ENCODE peak calls at places on chromosomes 7 and 10, in ten cellular contexts. A is lower lobe of right lung, L is fibroblast of lung, N is lung, S is heart left ventricle, C is body of pancreas, O is upper lobe of right lung, W is keratinocyte, K is cardiac muscle cell, B is thoracic aorta. E is an unnamed sample.

GRCh38 chr7:150390206-150390605 is 11.1 kb downstream of the ZNF775 start:
- DNase-seq in O (no peak), K (no peak), L (no peak), C (no peak), N (no peak), W (no peak), S (no peak), B (no peak), A (no peak), E (no peak)

GRCh38 chr7:1027285-1028043 is 16.9 kb upstream of the GPR146 start:
- DNase-seq in C (peak; percentile 52), K (peak; percentile 56), B (no peak), N (no peak), A (no peak), O (peak; percentile 80), W (no peak), S (no peak), L (peak; percentile 51), E (peak; percentile 14)

GRCh38 chr7:47451851-47452205 is 130.1 kb downstream of the TNS3 start:
- DNase-seq in A (no peak), S (no peak), L (peak; percentile 76), K (no peak), C (no peak), W (no peak), B (no peak), N (no peak), O (no peak), E (no peak)

GRCh38 chr10:1379601-1380000 is 323.4 kb downstream of the WDR37 start:
- DNase-seq in C (no peak), O (no peak), K (peak; percentile 26), B (no peak), A (no peak), L (no peak), W (no peak), S (no peak), N (no peak), E (no peak)

GRCh38 chr7:97845622-97846203 is 26.5 kb downstream of the ASNS start:
- DNase-seq in S (no peak), A (no peak), K (peak; percentile 23), N (no peak), O (no peak), L (peak; percentile 5), C (no peak), W (no peak), B (no peak), E (peak; percentile 16)

GRCh38 chr10:19169684-19170083 is 121.1 kb downstream of the MALRD1 start:
- DNase-seq in S (no peak), B (no peak), L (peak; percentile 65), O (no peak), C (no peak), K (no peak), A (no peak), W (no peak), N (no peak), E (no peak)

GRCh38 chr10:133239990-133240389 is 2.3 kb downstream of the VENTX start:
- DNase-seq in W (no peak), A (no peak), C (no peak), N (no peak), K (no peak), S (no peak), O (no peak), L (no peak), B (no peak), E (no peak)

GRCh38 chr7:47493971-47494370 is 87.9 kb downstream of the TNS3 start:
- DNase-seq in C (no peak), L (peak; percentile 47), N (no peak), A (no peak), W (no peak), O (no peak), K (no peak), S (no peak), B (no peak), E (no peak)

GRCh38 chr10:132292287-132292971 is 15.3 kb downstream of the STK32C start:
- DNase-seq in C (no peak), N (no peak), S (peak; percentile 6), O (peak; percentile 45), K (no peak), B (no peak), L (no peak), A (peak; percentile 19), W (no peak), E (no peak)

GRCh38 chr10:59823111-59823510 is 69.9 kb upstream of the MRLN start:
- DNase-seq in W (no peak), B (no peak), L (no peak), O (no peak), S (no peak), C (no peak), A (no peak), N (no peak), K (no peak), E (no peak)

DNA sequence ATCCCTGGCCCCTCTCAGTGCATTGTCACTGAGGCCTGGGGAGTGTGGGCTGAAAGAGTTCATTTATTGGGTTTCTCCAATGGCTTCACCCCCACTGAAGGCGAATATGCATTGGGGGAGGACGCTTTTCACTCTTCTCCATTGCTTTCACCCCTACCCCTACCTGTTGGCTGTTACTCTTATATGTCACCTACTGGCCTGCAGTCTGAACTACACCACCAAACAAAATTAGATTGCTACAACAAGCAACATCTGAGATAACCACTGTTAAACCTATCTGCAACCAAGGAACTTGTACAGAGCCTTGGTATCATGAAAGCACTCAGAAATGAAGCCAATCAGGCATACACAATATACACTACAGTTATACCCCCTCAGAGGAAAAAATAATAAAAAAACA is 203.7 kb downstream of the REEP3 start:
- DNase-seq in S (no peak), O (no peak), L (no peak), B (no peak), N (no peak), A (no peak), C (no peak), W (no peak), K (no peak), E (no peak)
- TF ChIP-seq CTCF in S (no peak), O (no peak), L (no peak), B (no peak), N (no peak), A (no peak), C (no peak), W (peak; percentile 4), K (no peak), E (peak; percentile 29)

GRCh38 chr10:93471110-93471651 is 11.0 kb downstream of the MYOF start:
- DNase-seq in B (no peak), S (no peak), C (no peak), K (no peak), N (no peak), A (no peak), L (peak; percentile 97), W (no peak), O (no peak), E (peak; percentile 91)

GRCh38 chr10:93468532-93469213 is 13.5 kb downstream of the MYOF start:
- DNase-seq in W (no peak), K (no peak), S (no peak), N (no peak), A (no peak), C (no peak), L (peak; percentile 96), B (no peak), O (no peak), E (peak; percentile 90)

GRCh38 chr10:93465806-93466675 is 16.1 kb downstream of the MYOF start:
- DNase-seq in B (peak; percentile 86), K (no peak), C (peak; percentile 72), L (peak; percentile 95), O (peak; percentile 88), S (peak; percentile 88), A (peak; percentile 83), N (peak; percentile 85), W (peak; percentile 94), E (peak; percentile 89)

GRCh38 chr10:93473161-93473560 is 9.0 kb downstream of the MYOF start:
- DNase-seq in L (no peak), W (no peak), A (no peak), N (no peak), O (no peak), S (no peak), K (no peak), C (no peak), B (no peak), E (no peak)

DNA sequence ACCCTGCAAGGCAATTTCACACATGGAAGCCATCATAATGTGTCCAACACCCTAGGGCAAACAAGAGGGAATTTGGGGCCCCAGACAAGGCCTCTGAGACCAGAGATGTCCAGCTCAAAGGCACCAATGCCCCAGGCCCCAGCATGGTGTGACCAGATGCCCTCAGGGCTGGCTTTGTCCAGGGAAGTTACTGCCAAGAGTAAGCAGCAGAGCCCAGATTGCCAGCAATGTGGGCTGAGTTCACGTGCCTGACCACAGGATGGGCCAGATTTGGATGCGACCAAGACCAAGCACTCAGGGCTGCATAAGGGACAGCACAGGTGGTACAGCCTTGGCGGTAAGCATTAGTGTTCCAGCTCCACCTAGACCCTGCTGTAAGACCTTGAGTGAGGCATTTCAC is 12.7 kb downstream of the MYOF start:
- DNase-seq in K (no peak), N (no peak), O (no peak), C (no peak), B (no peak), L (no peak), W (no peak), S (peak; percentile 62), A (no peak), E (no peak)
- H3K36me3 ChIP-seq in K (no peaks in the 10 kb centered on the region), N (no peaks in the 10 kb centered on the region), O (no peaks in the 10 kb centered on the region), C (no peaks in the 10 kb centered on the region), B (no peaks in the 10 kb centered on the region), L (peaks cover 5% of the 10 kb centered on the region), W (peaks cover 16% of the 10 kb centered on the region), S (no peaks in the 10 kb centered on the region), A (peaks cover 10% of the 10 kb centered on the region), E (peaks cover 36% of the 10 kb centered on the region)

GRCh38 chr7:131524699-131525098 is 31.7 kb downstream of the PODXL start:
- DNase-seq in W (no peak), L (no peak), O (no peak), A (no peak), N (no peak), K (no peak), C (no peak), S (no peak), B (no peak), E (no peak)
- TF ChIP-seq CTCF in W (no peak), L (no peak), O (no peak), A (no peak), N (no peak), K (no peak), C (no peak), S (no peak), B (no peak), E (no peak)

GRCh38 chr10:3779146-3779707 is 5.8 kb downstream of the KLF6 start:
- DNase-seq in O (no peak), L (peak; percentile 58), S (no peak), K (no peak), W (no peak), N (no peak), B (no peak), A (no peak), C (no peak), E (peak; percentile 51)

GRCh38 chr10:3780056-3780765 is 4.8 kb downstream of the KLF6 start:
- DNase-seq in B (no peak), C (no peak), K (no peak), W (no peak), L (peak; percentile 86), A (no peak), N (no peak), O (no peak), S (peak; percentile 37), E (peak; percentile 63)

GRCh38 chr10:3776796-3777571 is 8.0 kb downstream of the KLF6 start:
- DNase-seq in W (no peak), C (peak; percentile 47), L (peak; percentile 98), S (peak; percentile 51), N (no peak), B (peak; percentile 76), A (no peak), K (no peak), O (no peak), E (peak; percentile 79)

GRCh38 chr10:3778708-3779108 is 6.3 kb downstream of the KLF6 start:
- DNase-seq in W (no peak), O (no peak), N (no peak), K (no peak), L (no peak), A (no peak), B (no peak), C (no peak), S (no peak), E (no peak)

GRCh38 chr10:3777876-3778707 is 6.9 kb downstream of the KLF6 start:
- DNase-seq in C (no peak), K (no peak), W (no peak), N (no peak), O (no peak), B (no peak), A (no peak), L (no peak), S (no peak), E (no peak)
- H3K36me3 ChIP-seq in C (peaks cover 29% of the 10 kb centered on the region), K (peaks cover 18% of the 10 kb centered on the region), W (peaks cover 39% of the 10 kb centered on the region), N (peaks cover 33% of the 10 kb centered on the region), O (peaks cover 73% of the 10 kb centered on the region), B (peaks cover 49% of the 10 kb centered on the region), A (peaks cover 77% of the 10 kb centered on the region), L (peaks cover 35% of the 10 kb centered on the region), S (no peaks in the 10 kb centered on the region), E (peaks cover 67% of the 10 kb centered on the region)

E was measured in brain microvascular endothelial cell.